ENCODE peak calls at places on chromosomes 5 and 9, in seven cellular contexts. G is fibroblast of lung, H is prostate gland, Q is uterus, X is mesenchymal stem cell, E is Panc1, B is tibial nerve. P is an unnamed sample. For H3K9me3, the result is how much of the 10 kb centered on the place peaks cover.

GRCh38 chr9:109459423-109459822 is 38.7 kb downstream of the PTPN3 start:
- DNase-seq in G (no peak), H (no peak), Q (no peak), X (no peak), E (no peak), B (no peak), P (no peak)

GRCh38 chr5:21049900-21050299 is 1061.9 kb upstream of the CDH18 start:
- DNase-seq in G (no peak), H (no peak), Q (no peak), X (no peak), E (no peak), B (no peak), P (no peak)

GRCh38 chr5:375336-375920 is 53.9 kb downstream of the AHRR start:
- DNase-seq in G (no peak), H (peak), Q (peak), X (no peak), E (no peak), B (no peak), P (peak)

GRCh38 chr5:150066901-150067396 is 19.4 kb downstream of the CSF1R start:
- DNase-seq in G (peak), H (no peak), Q (no peak), X (peak), E (no peak), B (no peak), P (no peak)

GRCh38 chr9:72557549-72557948 is 36.1 kb downstream of the TMC1 start:
- DNase-seq in G (peak), H (no peak), Q (peak), X (peak), E (peak), B (no peak), P (no peak)

GRCh38 chr5:7015586-7016256 is 302.5 kb downstream of the TENT4A start:
- DNase-seq in G (no peak), H (no peak), Q (no peak), X (no peak), E (no peak), B (no peak), P (no peak)

GRCh38 chr9:88991066-88992030 is at the start of gene S1PR3:
- DNase-seq in G (peak), H (peak), Q (peak), X (peak), E (no peak), B (peak), P (peak)

GRCh38 chr5:81020478-81021167 is 60.5 kb downstream of the RASGRF2 start:
- DNase-seq in G (no peak), H (no peak), Q (no peak), X (peak), E (no peak), B (no peak), P (no peak)

GRCh38 chr9:6484210-6484609 is 71.2 kb downstream of the UHRF2 start:
- DNase-seq in G (no peak), H (no peak), Q (no peak), X (no peak), E (no peak), B (no peak), P (no peak)

GRCh38 chr9:83383034-83383433 is 155.2 kb downstream of the FRMD3 start:
- DNase-seq in G (no peak), H (no peak), Q (no peak), X (no peak), E (no peak), B (no peak), P (no peak)

GRCh38 chr9:109742759-109743388 is 37.1 kb upstream of the PALM2AKAP2 start:
- DNase-seq in G (peak), H (no peak), Q (no peak), X (peak), E (no peak), B (no peak), P (peak)

GRCh38 chr5:158658439-158659230 is 441.1 kb downstream of the EBF1 start:
- DNase-seq in G (peak), H (no peak), Q (no peak), X (no peak), E (no peak), B (no peak), P (no peak)

GRCh38 chr9:137670391-137671195 is 51.8 kb downstream of the EHMT1 start:
- DNase-seq in G (no peak), H (peak), Q (no peak), X (no peak), E (no peak), B (no peak), P (no peak)

GRCh38 chr5:8857051-8857450 is 688.8 kb downstream of the SEMA5A start:
- DNase-seq in G (no peak), H (no peak), Q (no peak), X (no peak), E (no peak), B (no peak), P (no peak)

GRCh38 chr9:135468866-135469521 is 10.6 kb upstream of the PPP1R26 start:
- DNase-seq in G (peak), H (no peak), Q (no peak), X (peak), E (no peak), B (no peak), P (no peak)

GRCh38 chr9:94805585-94805984 is 79.1 kb downstream of the AOPEP start:
- DNase-seq in G (peak), H (peak), Q (no peak), X (peak), E (peak), B (no peak), P (no peak)

GRCh38 chr9:134284273-134284672 is 42.0 kb upstream of the RXRA start:
- DNase-seq in G (no peak), H (peak), Q (no peak), X (no peak), E (no peak), B (no peak), P (no peak)

GRCh38 chr5:108747111-108748009 is at the start of gene FER:
- DNase-seq in G (peak), H (peak), Q (peak), X (peak), E (no peak), B (peak), P (no peak)

GRCh38 chr9:120925535-120926396 is 830 bp downstream of the TRAF1 start:
- DNase-seq in G (peak), H (no peak), Q (no peak), X (peak), E (peak), B (no peak), P (peak)

GRCh38 chr9:93667006-93667405 is 90.6 kb downstream of the PHF2 start:
- DNase-seq in G (no peak), H (no peak), Q (peak), X (no peak), E (no peak), B (no peak), P (peak)

GRCh38 chr9:78406933-78407332 is 110.0 kb downstream of the PSAT1 start:
- DNase-seq in G (no peak), H (peak), Q (no peak), X (no peak), E (no peak), B (no peak), P (no peak)

GRCh38 chr5:138352071-138352721 is at the start of gene KDM3B:
- DNase-seq in G (peak), H (peak), Q (peak), X (peak), E (peak), B (peak), P (peak)

GRCh38 chr5:142576804-142577203 is 109.1 kb downstream of the FGF1 start:
- DNase-seq in G (no peak), H (no peak), Q (no peak), X (no peak), E (no peak), B (no peak), P (no peak)

GRCh38 chr9:83935276-83935890 is 14.2 kb upstream of the KIF27 start:
- DNase-seq in G (peak), H (peak), Q (no peak), X (peak), E (no peak), B (no peak), P (no peak)

DNA sequence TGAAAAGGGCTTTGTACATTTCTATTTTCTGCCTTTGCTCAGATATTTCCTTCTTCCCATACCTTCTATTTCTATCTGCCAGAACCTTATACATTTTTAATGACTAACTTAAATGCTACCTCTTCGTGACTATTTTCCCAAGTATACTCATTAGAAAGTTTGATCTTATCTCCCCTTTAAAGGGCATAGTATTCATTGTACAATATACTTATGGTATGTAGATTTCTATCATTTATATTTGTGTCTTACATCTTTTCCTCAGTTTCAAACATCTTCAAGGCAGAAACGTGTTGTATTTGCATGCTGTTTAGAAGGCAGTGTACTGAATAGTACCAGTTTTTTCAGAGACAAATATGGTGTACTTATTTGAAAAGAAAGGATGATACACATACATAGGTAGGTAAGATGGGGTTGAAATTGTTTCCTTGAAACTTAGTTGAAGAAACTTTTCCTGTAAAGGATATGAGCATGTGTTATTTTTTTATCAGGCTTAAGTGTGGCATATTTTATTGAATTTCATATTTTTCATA is 518.1 kb upstream of the NUDT12 start:
- DNase-seq in G (no peak), H (no peak), Q (no peak), X (no peak), E (no peak), B (no peak), P (no peak)
- H3K27ac ChIP-seq in G (no peak), H (no peak), Q (no peak), X (no peak), E (no peak), B (no peak), P (no peak)

DNA sequence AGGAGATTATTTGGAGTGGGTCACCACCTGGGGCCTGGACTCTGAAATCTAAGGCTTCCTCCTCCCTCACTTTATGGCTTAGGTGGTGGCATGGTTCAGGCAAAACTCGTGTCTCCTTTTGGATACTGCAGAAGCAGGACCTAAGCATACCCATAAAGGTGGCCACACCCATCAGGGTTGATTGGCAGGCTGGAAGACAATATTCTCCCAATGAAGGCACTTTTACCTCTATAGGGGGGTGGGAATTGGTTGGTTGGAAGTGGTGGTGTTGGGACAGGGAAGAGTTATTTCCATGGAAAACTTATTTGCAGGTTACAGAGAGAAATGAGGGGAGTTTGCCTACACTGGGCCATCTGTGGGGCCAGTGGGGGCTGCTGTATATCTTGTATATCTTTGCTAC is 39.7 kb downstream of the CNOT6 start:
- DNase-seq in G (no peak), H (no peak), Q (no peak), X (no peak), E (no peak), B (no peak), P (no peak)
- H3K9me3 ChIP-seq in G (under half), H (under half), Q (under half), X (under half), E (under half), B (under half), P (under half)

GRCh38 chr5:119357309-119357708 is 1.5 kb downstream of the TNFAIP8 start:
- DNase-seq in G (no peak), H (no peak), Q (no peak), X (no peak), E (no peak), B (no peak), P (no peak)
- H3K4me3 ChIP-seq in G (peak), H (no peak), Q (no peak), X (peak), E (no peak), B (peak), P (peak)

DNA sequence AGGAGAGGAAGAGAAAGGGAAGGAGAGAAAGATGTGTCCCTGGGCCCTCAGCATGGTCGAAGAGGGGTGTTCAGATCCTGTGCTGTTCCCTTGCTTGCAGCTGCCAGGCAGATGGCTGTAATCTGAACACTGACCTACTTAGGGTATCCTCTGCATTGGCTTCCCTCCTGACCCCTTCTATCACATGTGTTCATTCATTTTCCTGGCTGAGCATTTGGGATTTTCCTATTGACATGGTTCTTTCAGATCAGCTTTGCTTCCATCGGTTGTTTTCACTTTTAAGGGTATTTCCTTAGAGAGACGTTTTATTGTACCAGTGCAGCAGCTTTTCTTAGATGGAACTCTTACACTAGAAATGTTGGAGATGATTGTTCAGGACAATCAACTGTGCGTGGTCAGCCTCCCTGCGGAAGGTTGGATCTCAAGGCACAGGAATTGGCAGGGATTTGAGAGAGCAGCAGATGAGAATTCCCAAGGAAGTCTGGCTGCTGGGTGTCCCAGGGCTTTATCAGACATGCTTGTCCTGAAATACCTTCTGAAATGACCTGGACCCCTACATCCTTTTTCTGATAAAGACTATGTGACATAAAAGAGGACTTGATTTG is 26.0 kb downstream of the ACTBL2 start:
- DNase-seq in G (no peak), H (no peak), Q (no peak), X (no peak), E (no peak), B (no peak), P (no peak)
- H3K27ac ChIP-seq in G (no peak), H (no peak), Q (no peak), X (no peak), E (peak), B (peak), P (no peak)

GRCh38 chr5:140785905-140786686 is at the start of gene PCDHA1:
- DNase-seq in G (no peak), H (no peak), Q (no peak), X (no peak), E (no peak), B (no peak), P (no peak)

GRCh38 chr5:140780512-140780911 is 5.4 kb upstream of the PCDHA1 start:
- DNase-seq in G (no peak), H (no peak), Q (no peak), X (no peak), E (no peak), B (no peak), P (no peak)
- H3K9me3 ChIP-seq in G (under half), H (under half), Q (under half), X (half or more), E (under half), B (under half), P (under half)

DNA sequence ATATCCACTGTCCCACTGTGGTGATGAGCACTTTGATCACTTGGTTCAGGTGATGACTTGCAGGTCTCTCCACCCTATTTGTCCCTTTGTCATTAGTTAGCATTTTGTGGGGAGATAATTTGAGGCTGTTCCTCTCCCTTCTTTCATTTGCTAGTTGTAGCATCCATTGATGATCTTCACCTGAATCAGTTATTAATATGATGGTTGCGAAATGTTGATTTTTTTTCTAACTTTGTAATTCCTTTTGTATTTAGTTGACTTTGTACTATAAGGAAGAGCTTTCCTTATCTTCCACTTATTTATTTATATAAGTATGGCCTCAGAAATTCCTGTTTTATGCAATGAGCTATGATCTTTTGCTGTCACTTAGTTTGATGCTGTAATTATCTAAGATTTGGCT is 12.6 kb downstream of the TRIO start:
- DNase-seq in G (no peak), H (no peak), Q (no peak), X (no peak), E (no peak), B (no peak), P (no peak)
- H3K4me3 ChIP-seq in G (peak), H (no peak), Q (no peak), X (no peak), E (peak), B (no peak), P (no peak)

GRCh38 chr5:96717874-96718273 is 55.7 kb downstream of the CAST start:
- DNase-seq in G (no peak), H (no peak), Q (no peak), X (no peak), E (no peak), B (no peak), P (no peak)
- H3K27ac ChIP-seq in G (no peak), H (no peak), Q (no peak), X (no peak), E (no peak), B (peak), P (no peak)

GRCh38 chr9:103821115-103821514 is 273.0 kb upstream of the SMC2 start:
- DNase-seq in G (no peak), H (no peak), Q (no peak), X (no peak), E (no peak), B (no peak), P (no peak)

GRCh38 chr9:103816146-103816545 is 278.0 kb upstream of the SMC2 start:
- DNase-seq in G (no peak), H (no peak), Q (no peak), X (no peak), E (no peak), B (no peak), P (no peak)
- H3K9me3 ChIP-seq in G (under half), H (under half), Q (under half), X (under half), E (under half), B (under half), P (under half)

GRCh38 chr5:67353500-67353931 is 156.9 kb upstream of the CD180 start:
- DNase-seq in G (peak), H (peak), Q (no peak), X (peak), E (no peak), B (no peak), P (no peak)

GRCh38 chr5:67347821-67348220 is 151.2 kb upstream of the CD180 start:
- DNase-seq in G (no peak), H (no peak), Q (no peak), X (no peak), E (no peak), B (no peak), P (no peak)

GRCh38 chr5:67354051-67354450 is 157.5 kb upstream of the CD180 start:
- DNase-seq in G (no peak), H (no peak), Q (no peak), X (no peak), E (no peak), B (no peak), P (no peak)

GRCh38 chr5:67350185-67350584 is 153.6 kb upstream of the CD180 start:
- DNase-seq in G (no peak), H (no peak), Q (no peak), X (no peak), E (no peak), B (no peak), P (no peak)

DNA sequence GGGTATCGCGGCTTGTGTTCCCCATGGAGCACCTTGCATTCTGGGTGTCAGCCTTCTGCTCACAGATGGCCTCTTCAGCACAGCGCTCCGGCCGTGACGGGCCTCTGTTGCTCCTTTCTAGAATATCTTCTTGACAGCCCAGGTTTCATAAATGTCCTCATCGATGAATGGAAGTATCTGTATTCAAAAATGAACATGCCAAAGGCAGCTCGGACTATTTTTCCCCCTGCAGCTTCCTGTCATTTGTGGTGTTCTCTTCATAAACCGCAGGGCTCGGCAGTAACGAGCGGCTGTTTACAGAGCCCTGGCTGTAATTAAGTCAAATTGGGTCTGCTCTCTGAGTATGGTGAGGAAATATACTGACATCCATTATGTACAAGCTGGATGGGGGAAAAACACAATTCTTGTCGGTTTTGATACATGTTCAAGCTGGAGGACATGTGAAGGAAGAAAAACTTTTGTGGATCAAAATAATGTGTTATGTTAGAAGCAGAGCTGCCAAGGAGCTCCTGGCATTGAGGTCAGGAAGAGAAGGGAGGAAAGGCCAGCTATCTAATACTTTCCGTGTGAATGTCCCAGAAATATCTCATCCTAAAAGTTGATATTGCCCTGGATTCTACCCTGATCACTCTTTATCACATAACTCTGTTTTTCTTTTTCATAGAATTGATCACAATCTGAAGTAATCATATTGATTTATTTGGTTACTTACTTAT is 154.2 kb upstream of the CD180 start:
- DNase-seq in G (peak), H (no peak), Q (no peak), X (peak), E (no peak), B (peak), P (no peak)
- H3K4me3 ChIP-seq in G (no peak), H (no peak), Q (no peak), X (peak), E (no peak), B (no peak), P (no peak)

DNA sequence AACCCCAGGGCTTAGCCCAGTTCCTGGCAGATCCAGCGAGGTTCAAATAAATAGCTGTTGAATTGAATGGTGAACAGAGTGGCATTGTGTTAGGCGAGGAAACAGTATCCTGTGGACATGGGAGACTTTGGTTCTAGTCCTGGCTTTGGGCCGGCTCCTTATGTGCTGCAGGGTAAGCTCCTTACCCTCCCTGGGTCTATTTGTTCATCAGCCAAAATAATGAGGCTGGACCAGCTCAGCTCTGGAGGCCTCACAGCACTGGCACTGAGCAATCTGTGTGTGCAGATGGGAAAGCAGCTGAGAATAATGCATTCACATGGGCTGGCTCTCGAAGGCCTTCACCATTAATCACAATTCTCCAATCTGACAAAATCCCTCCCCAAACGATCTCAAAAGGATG is 81.9 kb downstream of the APBA1 start:
- DNase-seq in G (no peak), H (no peak), Q (no peak), X (no peak), E (no peak), B (no peak), P (no peak)
- H3K27ac ChIP-seq in G (no peak), H (no peak), Q (no peak), X (no peak), E (no peak), B (no peak), P (no peak)